ENCODE peak calls at places on chromosomes 11 and 22, in seven cellular contexts. One of them, this sample, is unnamed. For H4K20me1, the result is how much of the 10 kb centered on the place peaks cover.

GRCh38 chr22:41766476-41766875 is 34.0 kb upstream of the CCDC134 start:
- DNase-seq in hepatocyte: no peak
- DNase-seq in mammary epithelial cell: no peak
- DNase-seq in fibroblast of lung: no peak
- DNase-seq in GM23338: no peak
- DNase-seq in IMR-90: no peak
- DNase-seq in HCT116: no peak
- DNase-seq in this sample: no peak

GRCh38 chr11:34379081-34379480 is 21.3 kb upstream of the ABTB2 start:
- DNase-seq in fibroblast of lung: peak
- DNase-seq in HCT116: no peak
- DNase-seq in hepatocyte: no peak
- DNase-seq in mammary epithelial cell: peak
- DNase-seq in GM23338: no peak
- DNase-seq in IMR-90: peak
- DNase-seq in this sample: no peak

GRCh38 chr22:18070556-18071306 is 7.1 kb upstream of the PEX26 start:
- DNase-seq in IMR-90: no peak
- DNase-seq in GM23338: peak
- DNase-seq in hepatocyte: no peak
- DNase-seq in HCT116: no peak
- DNase-seq in mammary epithelial cell: peak
- DNase-seq in fibroblast of lung: no peak
- DNase-seq in this sample: no peak

GRCh38 chr11:120929664-120930154 is 94.2 kb upstream of the TBCEL start:
- DNase-seq in hepatocyte: peak
- DNase-seq in mammary epithelial cell: no peak
- DNase-seq in IMR-90: peak
- DNase-seq in HCT116: peak
- DNase-seq in fibroblast of lung: peak
- DNase-seq in GM23338: peak
- DNase-seq in this sample: peak

GRCh38 chr11:20762112-20762511 is 92.7 kb downstream of the NELL1 start:
- DNase-seq in mammary epithelial cell: no peak
- DNase-seq in fibroblast of lung: no peak
- DNase-seq in HCT116: no peak
- DNase-seq in hepatocyte: no peak
- DNase-seq in GM23338: no peak
- DNase-seq in IMR-90: no peak
- DNase-seq in this sample: peak

GRCh38 chr11:10540546-10540914 is 457 bp downstream of the RNF141 start:
- DNase-seq in fibroblast of lung: peak
- DNase-seq in mammary epithelial cell: peak
- DNase-seq in IMR-90: peak
- DNase-seq in hepatocyte: peak
- DNase-seq in GM23338: peak
- DNase-seq in HCT116: no peak
- DNase-seq in this sample: peak

GRCh38 chr11:1026641-1027482 is 9.7 kb downstream of the MUC6 start:
- DNase-seq in IMR-90: no peak
- DNase-seq in GM23338: no peak
- DNase-seq in mammary epithelial cell: no peak
- DNase-seq in hepatocyte: no peak
- DNase-seq in fibroblast of lung: no peak
- DNase-seq in HCT116: no peak
- DNase-seq in this sample: no peak

GRCh38 chr11:46879056-46879585 is 33.0 kb upstream of the CKAP5 start:
- DNase-seq in mammary epithelial cell: no peak
- DNase-seq in HCT116: no peak
- DNase-seq in IMR-90: no peak
- DNase-seq in GM23338: no peak
- DNase-seq in fibroblast of lung: no peak
- DNase-seq in hepatocyte: no peak
- DNase-seq in this sample: no peak

GRCh38 chr11:33703771-33704170 is 3.1 kb upstream of the C11orf91 start:
- DNase-seq in mammary epithelial cell: peak
- DNase-seq in fibroblast of lung: peak
- DNase-seq in hepatocyte: no peak
- DNase-seq in HCT116: no peak
- DNase-seq in IMR-90: peak
- DNase-seq in GM23338: no peak
- DNase-seq in this sample: no peak

GRCh38 chr11:73521621-73522020 is 76.3 kb downstream of the FAM168A start:
- DNase-seq in GM23338: no peak
- DNase-seq in hepatocyte: no peak
- DNase-seq in HCT116: peak
- DNase-seq in mammary epithelial cell: peak
- DNase-seq in fibroblast of lung: peak
- DNase-seq in IMR-90: peak
- DNase-seq in this sample: no peak

GRCh38 chr11:35539781-35540281 is 14.4 kb upstream of the PAMR1 start:
- DNase-seq in HCT116: no peak
- DNase-seq in IMR-90: peak
- DNase-seq in fibroblast of lung: peak
- DNase-seq in GM23338: no peak
- DNase-seq in mammary epithelial cell: peak
- DNase-seq in hepatocyte: peak
- DNase-seq in this sample: no peak

GRCh38 chr11:126375726-126376125 is 20.2 kb downstream of the ST3GAL4 start:
- DNase-seq in HCT116: no peak
- DNase-seq in IMR-90: peak
- DNase-seq in mammary epithelial cell: no peak
- DNase-seq in hepatocyte: no peak
- DNase-seq in GM23338: no peak
- DNase-seq in fibroblast of lung: peak
- DNase-seq in this sample: no peak

GRCh38 chr11:9091044-9091936 is at the start of gene SCUBE2:
- DNase-seq in hepatocyte: no peak
- DNase-seq in IMR-90: no peak
- DNase-seq in mammary epithelial cell: no peak
- DNase-seq in GM23338: peak
- DNase-seq in HCT116: no peak
- DNase-seq in fibroblast of lung: no peak
- DNase-seq in this sample: peak

GRCh38 chr11:8381343-8381742 is 117.7 kb upstream of the LMO1 start:
- DNase-seq in IMR-90: no peak
- DNase-seq in GM23338: no peak
- DNase-seq in fibroblast of lung: no peak
- DNase-seq in HCT116: no peak
- DNase-seq in mammary epithelial cell: no peak
- DNase-seq in hepatocyte: peak
- DNase-seq in this sample: no peak

GRCh38 chr22:49889071-49889470 is 29.2 kb downstream of the ALG12 start:
- DNase-seq in fibroblast of lung: peak
- DNase-seq in IMR-90: no peak
- DNase-seq in hepatocyte: no peak
- DNase-seq in HCT116: no peak
- DNase-seq in mammary epithelial cell: no peak
- DNase-seq in GM23338: no peak
- DNase-seq in this sample: no peak

GRCh38 chr22:37521236-37521739 is 2.1 kb upstream of the CARD10 start:
- DNase-seq in GM23338: no peak
- DNase-seq in hepatocyte: no peak
- DNase-seq in mammary epithelial cell: no peak
- DNase-seq in fibroblast of lung: no peak
- DNase-seq in IMR-90: no peak
- DNase-seq in HCT116: no peak
- DNase-seq in this sample: no peak

GRCh38 chr11:113331436-113331835 is 17.1 kb downstream of the TTC12 start:
- DNase-seq in IMR-90: no peak
- DNase-seq in mammary epithelial cell: no peak
- DNase-seq in HCT116: no peak
- DNase-seq in GM23338: no peak
- DNase-seq in fibroblast of lung: no peak
- DNase-seq in hepatocyte: no peak
- DNase-seq in this sample: peak
- H4K20me1 ChIP-seq in IMR-90: under half
- H4K20me1 ChIP-seq in mammary epithelial cell: under half
- H4K20me1 ChIP-seq in HCT116: under half
- H4K20me1 ChIP-seq in GM23338: under half
- H4K20me1 ChIP-seq in fibroblast of lung: under half
- H4K20me1 ChIP-seq in hepatocyte: under half
- H4K20me1 ChIP-seq in this sample: under half

GRCh38 chr22:28333106-28333505 is 346.5 kb downstream of the TTC28 start:
- DNase-seq in mammary epithelial cell: no peak
- DNase-seq in hepatocyte: no peak
- DNase-seq in HCT116: no peak
- DNase-seq in fibroblast of lung: no peak
- DNase-seq in IMR-90: no peak
- DNase-seq in GM23338: no peak
- DNase-seq in this sample: no peak

GRCh38 chr22:28332410-28332809 is 347.2 kb downstream of the TTC28 start:
- DNase-seq in hepatocyte: no peak
- DNase-seq in IMR-90: peak
- DNase-seq in HCT116: no peak
- DNase-seq in mammary epithelial cell: no peak
- DNase-seq in fibroblast of lung: peak
- DNase-seq in GM23338: no peak
- DNase-seq in this sample: no peak

GRCh38 chr22:28329582-28330073 is 350.0 kb downstream of the TTC28 start:
- DNase-seq in HCT116: no peak
- DNase-seq in GM23338: no peak
- DNase-seq in hepatocyte: no peak
- DNase-seq in mammary epithelial cell: peak
- DNase-seq in IMR-90: peak
- DNase-seq in fibroblast of lung: peak
- DNase-seq in this sample: no peak

DNA sequence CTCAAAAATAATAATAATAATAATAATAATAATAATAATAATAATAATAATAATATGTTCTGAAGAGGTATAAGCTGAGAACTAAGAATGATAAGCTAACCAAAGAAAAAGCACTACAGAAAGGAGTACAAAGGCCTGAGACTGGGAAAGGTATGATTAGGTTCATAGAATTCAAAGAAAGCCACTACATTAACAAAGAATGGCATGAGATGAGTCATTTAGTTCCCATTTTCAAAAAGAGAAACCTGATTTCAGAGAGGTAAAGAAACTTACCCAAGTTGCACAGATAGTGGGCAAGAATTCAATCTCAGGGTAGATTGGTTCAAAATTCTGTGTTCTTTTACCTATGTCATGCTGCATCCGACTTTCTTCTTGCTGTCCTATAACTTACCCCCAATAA is 350.9 kb downstream of the TTC28 start:
- DNase-seq in hepatocyte: no peak
- DNase-seq in mammary epithelial cell: peak
- DNase-seq in GM23338: no peak
- DNase-seq in HCT116: no peak
- DNase-seq in IMR-90: no peak
- DNase-seq in fibroblast of lung: peak
- DNase-seq in this sample: no peak
- H4K20me1 ChIP-seq in hepatocyte: under half
- H4K20me1 ChIP-seq in mammary epithelial cell: under half
- H4K20me1 ChIP-seq in GM23338: under half
- H4K20me1 ChIP-seq in HCT116: under half
- H4K20me1 ChIP-seq in IMR-90: under half
- H4K20me1 ChIP-seq in fibroblast of lung: under half
- H4K20me1 ChIP-seq in this sample: under half

GRCh38 chr11:67497656-67498291 is 7.4 kb downstream of the PITPNM1 start:
- DNase-seq in GM23338: no peak
- DNase-seq in mammary epithelial cell: no peak
- DNase-seq in HCT116: no peak
- DNase-seq in hepatocyte: no peak
- DNase-seq in IMR-90: no peak
- DNase-seq in fibroblast of lung: no peak
- DNase-seq in this sample: no peak

GRCh38 chr11:67495234-67496005 is 9.7 kb downstream of the PITPNM1 start:
- DNase-seq in fibroblast of lung: no peak
- DNase-seq in IMR-90: no peak
- DNase-seq in GM23338: no peak
- DNase-seq in hepatocyte: no peak
- DNase-seq in mammary epithelial cell: no peak
- DNase-seq in HCT116: no peak
- DNase-seq in this sample: no peak

GRCh38 chr11:67494371-67495233 is 10.6 kb downstream of the PITPNM1 start:
- DNase-seq in hepatocyte: no peak
- DNase-seq in mammary epithelial cell: no peak
- DNase-seq in HCT116: no peak
- DNase-seq in GM23338: peak
- DNase-seq in fibroblast of lung: no peak
- DNase-seq in IMR-90: no peak
- DNase-seq in this sample: no peak

GRCh38 chr11:67493548-67494370 is 10.9 kb downstream of the AIP start:
- DNase-seq in hepatocyte: no peak
- DNase-seq in GM23338: no peak
- DNase-seq in IMR-90: no peak
- DNase-seq in fibroblast of lung: no peak
- DNase-seq in HCT116: no peak
- DNase-seq in mammary epithelial cell: no peak
- DNase-seq in this sample: no peak

DNA sequence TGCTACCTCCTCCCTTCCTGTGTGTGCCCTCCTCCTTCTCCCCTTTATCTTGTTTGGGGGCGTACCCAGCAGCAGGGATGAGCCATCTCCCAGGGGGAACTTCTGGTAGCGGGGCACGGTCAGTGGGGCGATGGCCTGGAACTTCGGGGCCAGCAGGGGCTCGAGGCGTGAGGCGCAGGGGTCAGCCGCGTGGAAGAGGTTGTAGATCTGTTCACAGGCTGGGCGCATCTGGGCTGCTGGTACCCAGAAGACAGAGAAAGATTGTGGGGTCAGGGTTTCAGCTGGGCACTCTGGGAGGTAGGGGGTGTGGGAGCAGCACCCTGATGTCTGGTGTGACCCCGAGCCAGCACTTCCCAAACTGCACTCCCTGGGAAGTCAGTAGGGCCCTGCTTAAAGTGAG is 9.1 kb downstream of the PITPNM1 start:
- DNase-seq in IMR-90: no peak
- DNase-seq in HCT116: no peak
- DNase-seq in GM23338: no peak
- DNase-seq in mammary epithelial cell: no peak
- DNase-seq in hepatocyte: no peak
- DNase-seq in fibroblast of lung: no peak
- DNase-seq in this sample: no peak
- H4K20me1 ChIP-seq in IMR-90: under half
- H4K20me1 ChIP-seq in HCT116: under half
- H4K20me1 ChIP-seq in GM23338: under half
- H4K20me1 ChIP-seq in mammary epithelial cell: under half
- H4K20me1 ChIP-seq in hepatocyte: under half
- H4K20me1 ChIP-seq in fibroblast of lung: under half
- H4K20me1 ChIP-seq in this sample: under half

DNA sequence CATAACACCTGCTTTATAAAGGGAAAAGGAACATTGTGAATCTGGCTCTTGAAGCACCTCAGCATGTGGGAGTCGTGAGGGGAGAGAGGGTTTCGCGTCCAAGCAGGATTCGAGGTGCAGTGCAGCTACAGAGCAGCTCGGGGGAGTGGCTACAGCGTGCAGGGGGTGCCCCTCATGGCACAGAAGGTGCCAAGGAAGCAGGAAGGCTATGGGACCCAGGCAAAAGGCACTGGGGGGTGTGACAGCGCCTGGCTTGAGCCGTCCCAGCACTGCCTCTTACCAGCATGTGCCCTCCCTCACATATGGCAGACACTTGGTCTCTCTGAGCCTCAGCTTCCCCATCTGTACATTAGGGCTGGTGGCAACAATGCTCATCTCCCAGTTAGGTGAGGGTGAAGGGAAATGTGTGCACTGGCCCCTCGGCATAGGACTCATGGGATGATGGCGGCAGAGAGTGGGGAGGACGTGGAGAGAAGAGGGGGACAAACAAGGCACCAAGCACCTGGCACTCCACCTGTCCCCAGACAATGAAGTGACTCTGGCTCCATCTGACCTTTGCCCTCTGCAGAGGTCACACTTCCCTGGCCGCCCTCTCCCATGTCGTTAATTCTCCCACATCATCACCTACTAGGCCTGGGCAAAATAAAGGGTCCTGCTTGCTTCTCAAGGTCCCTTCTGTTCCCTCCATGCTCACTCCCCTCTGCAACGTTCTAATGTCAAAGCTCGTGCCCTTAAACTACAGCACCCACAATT is 10.4 kb downstream of the TNKS1BP1 start:
- DNase-seq in HCT116: no peak
- DNase-seq in mammary epithelial cell: no peak
- DNase-seq in IMR-90: no peak
- DNase-seq in GM23338: no peak
- DNase-seq in fibroblast of lung: no peak
- DNase-seq in hepatocyte: no peak
- DNase-seq in this sample: no peak
- H4K20me1 ChIP-seq in HCT116: under half
- H4K20me1 ChIP-seq in mammary epithelial cell: under half
- H4K20me1 ChIP-seq in IMR-90: half or more
- H4K20me1 ChIP-seq in GM23338: under half
- H4K20me1 ChIP-seq in fibroblast of lung: under half
- H4K20me1 ChIP-seq in hepatocyte: under half
- H4K20me1 ChIP-seq in this sample: half or more